ENCODE peak calls at places on chromosomes 6 and 20, in seven cellular contexts. G is GM20000, O is cardiac muscle cell, Z is endodermal cell, B is AG09309, M is IMR-90, H is nephron progenitor cell. R is an unnamed sample.

GRCh38 chr20:32971703-32972161 is 32.5 kb downstream of the SUN5 start:
- DNase-seq in G (no peak), O (peak), Z (peak), B (no peak), M (no peak), H (peak), R (no peak)

GRCh38 chr6:83702749-83703148 is 6.2 kb downstream of the SNAP91 start:
- DNase-seq in G (no peak), O (no peak), Z (no peak), B (no peak), M (no peak), H (no peak), R (no peak)

GRCh38 chr6:53795702-53796450 is 1.1 kb downstream of the LRRC1 start:
- DNase-seq in G (peak), O (peak), Z (peak), B (no peak), M (peak), H (peak), R (no peak)

GRCh38 chr6:155309150-155309549 is 5.1 kb downstream of the TFB1M start:
- DNase-seq in G (no peak), O (no peak), Z (no peak), B (no peak), M (peak), H (no peak), R (no peak)

GRCh38 chr6:111482236-111482958 is 621 bp downstream of the REV3L start:
- DNase-seq in G (peak), O (peak), Z (peak), B (no peak), M (peak), H (peak), R (peak)

GRCh38 chr6:165663736-165664552 is 903 bp upstream of the PDE10A start:
- DNase-seq in G (peak), O (peak), Z (peak), B (no peak), M (no peak), H (peak), R (no peak)

GRCh38 chr6:25695671-25696070 is 43.7 kb downstream of the SCGN start:
- DNase-seq in G (no peak), O (no peak), Z (no peak), B (no peak), M (no peak), H (no peak), R (no peak)

GRCh38 chr20:9514461-9515210 is at the start of gene LAMP5:
- DNase-seq in G (no peak), O (peak), Z (peak), B (no peak), M (peak), H (peak), R (peak)

GRCh38 chr6:33683051-33683571 is 28.4 kb downstream of the UQCC2 start:
- DNase-seq in G (no peak), O (no peak), Z (no peak), B (no peak), M (no peak), H (no peak), R (no peak)

GRCh38 chr6:92810913-92811312 is 608.4 kb downstream of the EPHA7 start:
- DNase-seq in G (peak), O (peak), Z (peak), B (no peak), M (peak), H (peak), R (no peak)

GRCh38 chr6:36068012-36068392 is 40.4 kb downstream of the MAPK14 start:
- DNase-seq in G (no peak), O (no peak), Z (no peak), B (no peak), M (no peak), H (no peak), R (no peak)

GRCh38 chr6:63864934-63865333 is 229.3 kb downstream of the PHF3 start:
- DNase-seq in G (no peak), O (no peak), Z (no peak), B (no peak), M (no peak), H (no peak), R (no peak)

GRCh38 chr6:1884313-1884712 is 274.6 kb downstream of the FOXC1 start:
- DNase-seq in G (no peak), O (no peak), Z (no peak), B (no peak), M (no peak), H (no peak), R (no peak)

GRCh38 chr20:19073584-19074198 is 138.8 kb upstream of the SLC24A3 start:
- DNase-seq in G (no peak), O (peak), Z (peak), B (no peak), M (no peak), H (peak), R (no peak)

GRCh38 chr20:14879020-14879697 is 541.7 kb upstream of the FLRT3 start:
- DNase-seq in G (peak), O (no peak), Z (no peak), B (peak), M (peak), H (no peak), R (no peak)

GRCh38 chr20:31661625-31662371 is 24.1 kb downstream of the COX4I2 start:
- DNase-seq in G (peak), O (peak), Z (peak), B (no peak), M (peak), H (peak), R (peak)

GRCh38 chr6:87742106-87742505 is 40.1 kb upstream of the AKIRIN2 start:
- DNase-seq in G (peak), O (no peak), Z (no peak), B (no peak), M (no peak), H (no peak), R (no peak)

GRCh38 chr20:61253640-61254511 is 1.8 kb downstream of the CDH4 start:
- DNase-seq in G (no peak), O (peak), Z (peak), B (no peak), M (peak), H (peak), R (peak)

GRCh38 chr20:9112541-9113515 is 43.9 kb downstream of the PLCB4 start:
- DNase-seq in G (no peak), O (peak), Z (no peak), B (no peak), M (peak), H (no peak), R (no peak)

GRCh38 chr6:105601541-105602174 is 198.8 kb upstream of the PREP start:
- DNase-seq in G (peak), O (no peak), Z (no peak), B (peak), M (peak), H (no peak), R (no peak)

GRCh38 chr20:6769953-6770831 is 2.7 kb downstream of the BMP2 start:
- DNase-seq in G (peak), O (peak), Z (peak), B (no peak), M (no peak), H (peak), R (peak)

GRCh38 chr6:41371992-41372525 is 36.7 kb downstream of the NCR2 start:
- DNase-seq in G (peak), O (peak), Z (peak), B (no peak), M (no peak), H (peak), R (no peak)

GRCh38 chr6:38753707-38754106 is 38.6 kb downstream of the DNAH8 start:
- DNase-seq in G (no peak), O (no peak), Z (no peak), B (no peak), M (no peak), H (no peak), R (no peak)

GRCh38 chr6:54003316-54003715 is 107.9 kb upstream of the MLIP start:
- DNase-seq in G (no peak), O (no peak), Z (no peak), B (no peak), M (no peak), H (no peak), R (no peak)

GRCh38 chr6:15596241-15596896 is 66.5 kb downstream of the DTNBP1 start:
- DNase-seq in G (no peak), O (no peak), Z (no peak), B (no peak), M (no peak), H (no peak), R (no peak)

GRCh38 chr6:152669894-152670293 is 27.8 kb upstream of the MYCT1 start:
- DNase-seq in G (no peak), O (peak), Z (no peak), B (no peak), M (peak), H (no peak), R (no peak)

GRCh38 chr6:21377356-21377755 is 216.2 kb upstream of the SOX4 start:
- DNase-seq in G (no peak), O (no peak), Z (no peak), B (no peak), M (no peak), H (no peak), R (no peak)

GRCh38 chr6:87583822-87584221 is 6.0 kb downstream of the RARS2 start:
- DNase-seq in G (no peak), O (no peak), Z (no peak), B (no peak), M (no peak), H (no peak), R (no peak)

GRCh38 chr20:32767418-32768198 is 5.4 kb downstream of the DNMT3B start:
- DNase-seq in G (no peak), O (no peak), Z (no peak), B (no peak), M (no peak), H (no peak), R (no peak)

GRCh38 chr6:152173321-152173720 is 365.8 kb downstream of the ESR1 start:
- DNase-seq in G (no peak), O (no peak), Z (no peak), B (no peak), M (no peak), H (no peak), R (no peak)

GRCh38 chr6:43185391-43185790 is 3.4 kb downstream of the CUL9 start:
- DNase-seq in G (no peak), O (no peak), Z (no peak), B (no peak), M (no peak), H (no peak), R (no peak)

GRCh38 chr6:23826587-23826986 is 299.4 kb upstream of the NRSN1 start:
- DNase-seq in G (no peak), O (no peak), Z (no peak), B (no peak), M (no peak), H (no peak), R (no peak)

GRCh38 chr20:57573893-57574292 is 13.0 kb downstream of the PCK1 start:
- DNase-seq in G (no peak), O (no peak), Z (no peak), B (no peak), M (no peak), H (no peak), R (no peak)

GRCh38 chr6:147970970-147971369 is 371.7 kb upstream of the SASH1 start:
- DNase-seq in G (no peak), O (peak), Z (no peak), B (no peak), M (peak), H (no peak), R (no peak)
- TF ChIP-seq CTCF in G (no peak), O (peak), Z (peak), B (peak), M (peak), H (no peak), R (no peak)

GRCh38 chr20:3876676-3877075 is 12.5 kb upstream of the PANK2 start:
- DNase-seq in G (no peak), O (no peak), Z (no peak), B (no peak), M (peak), H (no peak), R (no peak)
- TF ChIP-seq CTCF in G (no peak), O (no peak), Z (no peak), B (no peak), M (no peak), H (no peak), R (no peak)

GRCh38 chr20:34709836-34710567 is 5.9 kb downstream of the TP53INP2 start:
- DNase-seq in G (peak), O (peak), Z (peak), B (no peak), M (peak), H (peak), R (peak)
- TF ChIP-seq CTCF in G (peak), O (no peak), Z (peak), B (no peak), M (peak), H (no peak), R (no peak)

DNA sequence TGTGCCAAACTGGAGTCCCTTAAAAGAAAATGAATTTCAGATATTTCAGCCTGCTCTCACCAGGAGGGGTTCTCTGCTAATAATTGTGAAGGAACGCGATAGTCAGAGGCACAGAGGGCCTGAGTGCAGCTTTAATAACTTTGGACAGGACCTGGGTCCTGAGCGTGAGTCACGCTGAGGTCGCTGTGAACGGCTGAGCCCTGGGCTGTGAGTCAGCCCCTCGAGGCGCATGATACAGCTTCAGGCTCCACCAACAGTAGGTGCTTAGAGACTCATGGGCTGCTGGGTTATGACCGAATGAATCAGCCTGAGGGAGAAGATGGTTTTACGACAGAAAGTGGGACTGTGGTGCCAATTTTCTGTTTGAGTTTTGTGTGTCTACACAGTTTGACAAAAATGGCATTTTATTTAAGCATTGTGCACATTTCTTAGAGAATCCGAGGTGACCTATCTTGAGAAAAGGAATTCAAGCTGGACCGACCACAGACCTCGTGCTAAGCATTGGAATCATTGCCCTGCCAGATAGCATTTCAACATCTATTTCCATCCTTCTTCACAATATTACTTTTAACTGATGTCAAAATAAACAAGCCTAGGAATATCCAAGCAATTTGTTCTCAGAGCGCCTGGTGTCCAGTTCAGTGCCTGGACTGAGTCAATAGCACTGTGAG is 183.0 kb downstream of the THBS2 start:
- DNase-seq in G (no peak), O (no peak), Z (no peak), B (peak), M (peak), H (no peak), R (no peak)
- TF ChIP-seq CTCF in G (no peak), O (peak), Z (no peak), B (peak), M (peak), H (no peak), R (no peak)

GRCh38 chr20:47464380-47465101 is 37.1 kb upstream of the NCOA3 start:
- DNase-seq in G (no peak), O (no peak), Z (no peak), B (peak), M (peak), H (no peak), R (no peak)
- TF ChIP-seq CTCF in G (no peak), O (peak), Z (peak), B (peak), M (peak), H (no peak), R (peak)

GRCh38 chr20:48295966-48296421 is 510.7 kb upstream of the SULF2 start:
- DNase-seq in G (no peak), O (peak), Z (peak), B (no peak), M (peak), H (no peak), R (no peak)

GRCh38 chr20:48295445-48295903 is 510.2 kb upstream of the SULF2 start:
- DNase-seq in G (no peak), O (peak), Z (peak), B (peak), M (peak), H (peak), R (no peak)

GRCh38 chr20:48294196-48294595 is 508.9 kb upstream of the SULF2 start:
- DNase-seq in G (no peak), O (no peak), Z (no peak), B (no peak), M (peak), H (no peak), R (no peak)

GRCh38 chr20:48292806-48293205 is 507.5 kb upstream of the SULF2 start:
- DNase-seq in G (no peak), O (no peak), Z (peak), B (no peak), M (no peak), H (no peak), R (no peak)

GRCh38 chr20:48294942-48295341 is 509.7 kb upstream of the SULF2 start:
- DNase-seq in G (no peak), O (peak), Z (peak), B (no peak), M (no peak), H (no peak), R (no peak)
- TF ChIP-seq CTCF in G (no peak), O (no peak), Z (no peak), B (no peak), M (no peak), H (no peak), R (no peak)